ENCODE peak calls at places on chromosome 1, in five cellular contexts. U is H9, Z is H1, W is mesenchymal stem cell, F is trophoblast cell. S is an unnamed sample.

GRCh38 chr1:159775716-159776115 is 5.0 kb upstream of the DUSP23 start:
- DNase-seq in U (no peak), Z (no peak), W (no peak), F (peak), S (no peak)

GRCh38 chr1:20059847-20060246 is 10.1 kb upstream of the PLA2G5 start:
- DNase-seq in Z (peak), F (no peak), W (no peak), U (no peak), S (no peak)

GRCh38 chr1:88401283-88401682 is 282.8 kb upstream of the PKN2 start:
- DNase-seq in F (no peak), U (no peak), Z (no peak), W (no peak), S (no peak)

GRCh38 chr1:43241352-43241953 is 28.3 kb upstream of the TMEM125 start:
- DNase-seq in F (peak), U (no peak), Z (no peak), W (no peak), S (no peak)

GRCh38 chr1:17193222-17194132 is 11.5 kb upstream of the PADI1 start:
- DNase-seq in Z (peak), W (no peak), U (no peak), F (no peak), S (no peak)

GRCh38 chr1:99652881-99653281 is 7.0 kb downstream of the PALMD start:
- DNase-seq in F (no peak), W (no peak), U (no peak), Z (no peak), S (peak)

GRCh38 chr1:41363632-41364320 is 2.5 kb downstream of the FOXO6 start:
- DNase-seq in U (no peak), F (no peak), Z (no peak), W (no peak), S (no peak)

GRCh38 chr1:3323021-3323790 is 131.3 kb upstream of the ARHGEF16 start:
- DNase-seq in W (no peak), U (no peak), F (no peak), Z (no peak), S (peak)

GRCh38 chr1:7669559-7670208 is 101.4 kb upstream of the VAMP3 start:
- DNase-seq in Z (peak), W (peak), U (peak), F (peak), S (no peak)

GRCh38 chr1:183223467-183223866 is 37.4 kb downstream of the LAMC2 start:
- DNase-seq in W (peak), Z (no peak), U (no peak), F (peak), S (no peak)

GRCh38 chr1:91537281-91538069 is 36.8 kb downstream of the CDC7 start:
- DNase-seq in U (no peak), W (peak), Z (no peak), F (peak), S (no peak)

GRCh38 chr1:176119549-176119948 is 87.5 kb downstream of the COP1 start:
- DNase-seq in W (peak), F (peak), U (no peak), Z (no peak), S (no peak)

GRCh38 chr1:116508090-116508983 is 62.5 kb downstream of the CD58 start:
- DNase-seq in U (no peak), F (no peak), Z (no peak), W (no peak), S (no peak)
- H2BK12ac ChIP-seq in U (no peak), F (no peak), Z (no peak), W (no peak), S (no peak)

DNA sequence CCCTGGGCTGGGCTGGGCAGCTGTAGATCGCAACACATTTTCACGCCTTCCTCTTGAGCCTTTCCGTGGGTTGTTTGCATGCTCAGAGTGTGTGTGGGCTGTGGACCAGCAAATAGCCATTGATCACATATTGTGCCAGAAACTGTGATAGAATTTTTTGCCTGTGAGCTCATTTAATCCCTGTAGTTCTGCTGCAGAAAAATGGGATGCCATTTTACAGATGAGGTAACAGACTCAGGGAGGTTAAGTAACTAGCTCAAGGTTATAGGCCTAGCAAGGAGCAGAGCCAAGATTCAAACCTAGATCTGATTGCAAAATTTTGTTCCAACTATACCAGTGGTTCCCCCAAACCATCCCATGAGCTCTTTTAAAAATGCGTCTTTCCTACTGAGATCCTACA is 10.5 kb downstream of the SPATA46 start:
- DNase-seq in W (no peak), U (no peak), F (no peak), Z (no peak), S (no peak)
- H2BK12ac ChIP-seq in W (no peak), U (no peak), F (no peak), Z (no peak), S (no peak)

GRCh38 chr1:109228167-109228566 is 14.4 kb downstream of the SARS1 start:
- DNase-seq in Z (no peak), F (no peak), U (no peak), W (no peak), S (no peak)
- H2BK12ac ChIP-seq in Z (no peak), F (no peak), U (no peak), W (no peak), S (no peak)

GRCh38 chr1:207958376-207959139 is 47.6 kb upstream of the CD34 start:
- DNase-seq in Z (peak), W (no peak), U (no peak), F (no peak), S (no peak)
- H2BK12ac ChIP-seq in Z (no peak), W (no peak), U (no peak), F (no peak), S (no peak)

GRCh38 chr1:186976700-186977099 is 148.0 kb downstream of the PLA2G4A start:
- DNase-seq in Z (no peak), U (no peak), W (no peak), F (no peak), S (no peak)

GRCh38 chr1:186978596-186979556 is 150.1 kb downstream of the PLA2G4A start:
- DNase-seq in Z (no peak), W (no peak), F (peak), U (no peak), S (no peak)

GRCh38 chr1:186977266-186977957 is 148.7 kb downstream of the PLA2G4A start:
- DNase-seq in Z (no peak), F (no peak), U (no peak), W (no peak), S (no peak)

GRCh38 chr1:186980400-186980799 is 151.7 kb downstream of the PLA2G4A start:
- DNase-seq in U (no peak), W (no peak), Z (no peak), F (peak), S (no peak)

GRCh38 chr1:186974774-186975181 is 146.0 kb downstream of the PLA2G4A start:
- DNase-seq in U (no peak), W (peak), Z (no peak), F (peak), S (no peak)
- H2BK12ac ChIP-seq in U (no peak), W (no peak), Z (no peak), F (no peak), S (no peak)

DNA sequence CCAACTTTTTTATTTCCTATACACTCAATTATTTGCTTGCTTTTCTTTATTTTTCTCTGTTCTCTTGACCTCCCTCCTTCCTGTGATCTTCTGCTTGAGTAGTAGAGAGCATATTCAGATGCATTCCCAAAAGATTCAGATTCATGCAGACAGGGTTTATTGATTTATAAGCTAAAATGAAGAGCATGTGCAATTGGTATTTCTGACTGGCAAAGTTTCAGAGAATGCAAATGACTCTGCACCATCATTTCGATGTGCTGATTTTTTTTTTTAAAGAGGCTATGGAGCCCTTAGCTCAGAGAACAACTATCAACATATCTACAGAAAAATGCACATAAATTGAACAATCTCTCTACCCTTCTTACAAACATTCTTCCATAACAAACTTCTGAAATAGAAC is 312.0 kb downstream of the VAV3 start:
- DNase-seq in W (no peak), Z (no peak), F (no peak), U (no peak), S (no peak)
- H2BK12ac ChIP-seq in W (no peak), Z (no peak), F (no peak), U (no peak), S (no peak)

GRCh38 chr1:36258960-36259344 is 34.7 kb downstream of the THRAP3 start:
- DNase-seq in Z (no peak), W (no peak), U (no peak), F (no peak), S (no peak)
- H2BK12ac ChIP-seq in Z (no peak), W (no peak), U (no peak), F (no peak), S (no peak)

S was measured in neuronal stem cell.